ENCODE peak calls at places on chromosomes 5 and 9, in six cellular contexts. I is A549, R is endothelial cell of umbilical vein, S is GM12878, N is K562, F is HepG2. Q is an unnamed sample.

GRCh38 chr5:89299998-89300397 is 417.0 kb upstream of the MEF2C start:
- DNase-seq in I (no peak), R (no peak), S (no peak), N (no peak), F (no peak), Q (no peak)

GRCh38 chr9:88805217-88805943 is 185.9 kb upstream of the S1PR3 start:
- DNase-seq in I (no peak), R (no peak), S (no peak), N (no peak), F (no peak), Q (no peak)

GRCh38 chr9:136225748-136226679 is 19.6 kb downstream of the QSOX2 start:
- DNase-seq in I (peak; percentile 74), R (peak; percentile 42), S (peak; percentile 31), N (peak; percentile 71), F (peak; percentile 44), Q (peak; percentile 68)

GRCh38 chr9:114264806-114265550 is 57.9 kb upstream of the ORM1 start:
- DNase-seq in I (no peak), R (no peak), S (no peak), N (no peak), F (no peak), Q (no peak)

GRCh38 chr5:14547660-14548059 is 33.9 kb upstream of the OTULINL start:
- DNase-seq in I (no peak), R (no peak), S (no peak), N (no peak), F (no peak), Q (peak; percentile 61)

GRCh38 chr5:112417931-112418358 is 1.1 kb downstream of the EPB41L4A start:
- DNase-seq in I (no peak), R (peak; percentile 80), S (peak; percentile 11), N (no peak), F (no peak), Q (no peak)

GRCh38 chr9:73180373-73180772 is 28.7 kb downstream of the ANXA1 start:
- DNase-seq in I (no peak), R (no peak), S (no peak), N (no peak), F (no peak), Q (peak; percentile 24)

GRCh38 chr5:94691947-94692346 is 73.5 kb downstream of the SLF1 start:
- DNase-seq in I (peak; percentile 32), R (peak; percentile 42), S (no peak), N (no peak), F (peak; percentile 3), Q (peak; percentile 53)

GRCh38 chr5:126508962-126509279 is 85.7 kb downstream of the GRAMD2B start:
- DNase-seq in I (no peak), R (peak; percentile 29), S (no peak), N (no peak), F (no peak), Q (peak; percentile 85)

DNA sequence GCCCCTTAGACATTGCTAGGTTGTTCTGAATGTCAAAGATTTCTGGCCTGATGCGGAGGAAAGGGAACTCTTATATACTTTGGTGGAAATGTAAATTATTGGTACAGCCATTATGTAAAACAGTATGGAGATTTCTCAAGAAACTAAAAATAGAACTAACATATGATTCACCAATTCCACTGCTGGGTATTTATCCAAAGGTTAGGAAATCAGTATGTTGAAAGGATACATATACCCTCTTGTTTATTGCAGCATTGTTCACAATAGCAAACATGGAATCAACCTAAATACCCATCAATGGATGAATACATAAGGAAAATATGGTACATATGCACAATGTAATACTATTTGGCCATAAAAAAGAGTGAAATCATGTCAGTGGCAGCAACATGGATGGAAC is 31.8 kb downstream of the DMRT3 start:
- DNase-seq in I (no peak), R (no peak), S (no peak), N (no peak), F (no peak), Q (no peak)
- TF ChIP-seq MYC in I (no peak), R (no peak), S (no peak), N (no peak), F (no peak), Q (no peak)

DNA sequence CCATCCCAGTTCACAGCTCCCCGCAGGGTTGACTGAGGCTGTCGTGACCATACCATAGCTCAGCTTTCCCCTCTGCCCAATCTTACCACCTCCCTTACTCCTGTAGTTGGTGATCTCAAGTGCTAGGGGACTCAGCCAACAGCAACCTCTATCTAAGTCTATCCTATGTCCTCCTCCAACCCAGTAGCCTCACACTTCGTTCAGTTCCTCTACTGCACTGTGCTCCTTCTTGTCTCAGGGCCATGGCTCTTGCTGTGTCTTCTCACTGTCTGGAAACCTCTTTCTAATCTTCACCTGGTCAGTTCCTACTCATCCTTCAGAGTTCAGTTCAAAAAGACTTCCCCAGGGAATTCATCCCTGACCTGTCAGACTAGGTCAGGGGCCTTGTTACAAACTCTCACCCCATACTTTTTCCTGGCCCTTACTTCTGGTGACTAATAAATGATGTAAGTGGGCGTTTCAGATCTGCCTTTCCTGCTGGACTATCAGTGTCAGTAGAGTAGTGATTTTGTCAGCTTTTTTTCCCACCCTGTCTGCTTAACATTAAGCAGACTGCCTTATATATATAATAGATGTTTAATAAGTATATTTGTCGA is 53.6 kb upstream of the NR3C1 start:
- DNase-seq in I (peak; percentile 46), R (peak; percentile 44), S (no peak), N (no peak), F (no peak), Q (no peak)
- TF ChIP-seq MAX in I (no peak), R (no peak), S (no peak), N (no peak), F (no peak), Q (no peak)

GRCh38 chr9:127785933-127786772 is at the start of gene CDK9:
- DNase-seq in I (peak; percentile 94), R (peak; percentile 83), S (no peak), N (peak; percentile 87), F (peak; percentile 73), Q (peak; percentile 91)
- TF ChIP-seq POLR2A in I (peak; percentile 51), R (no peak), S (peak; percentile 83), N (peak; percentile 80), F (no peak), Q (peak; percentile 61)

DNA sequence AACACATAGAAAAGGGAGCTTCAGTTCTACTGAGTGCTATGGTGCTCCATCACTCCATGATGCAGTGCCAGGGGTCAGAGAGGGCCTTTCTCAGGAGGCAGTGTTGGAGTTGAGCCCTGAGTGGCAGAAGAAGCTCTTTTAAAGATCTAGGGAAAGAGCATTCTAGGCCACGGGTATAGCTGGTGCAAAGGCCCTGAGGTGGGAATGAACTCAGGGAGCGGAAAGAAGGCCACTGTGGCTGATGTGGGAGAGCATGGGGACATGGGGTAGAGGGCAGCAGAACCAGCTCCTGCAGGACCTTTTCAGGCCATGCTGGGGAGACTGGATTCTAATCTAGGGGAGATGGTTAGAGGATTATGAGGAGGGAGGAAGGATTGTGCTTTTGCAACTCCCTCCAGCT is 9.9 kb downstream of the PSD2 start:
- DNase-seq in I (no peak), R (no peak), S (no peak), N (no peak), F (no peak), Q (no peak)
- TF ChIP-seq MYC in I (no peak), R (no peak), S (no peak), N (no peak), F (no peak), Q (no peak)

GRCh38 chr5:156498226-156498965 is 171.4 kb downstream of the SGCD start:
- DNase-seq in I (no peak), R (no peak), S (no peak), N (no peak), F (no peak), Q (no peak)
- TF ChIP-seq MAX in I (no peak), R (no peak), S (no peak), N (no peak), F (no peak), Q (no peak)

DNA sequence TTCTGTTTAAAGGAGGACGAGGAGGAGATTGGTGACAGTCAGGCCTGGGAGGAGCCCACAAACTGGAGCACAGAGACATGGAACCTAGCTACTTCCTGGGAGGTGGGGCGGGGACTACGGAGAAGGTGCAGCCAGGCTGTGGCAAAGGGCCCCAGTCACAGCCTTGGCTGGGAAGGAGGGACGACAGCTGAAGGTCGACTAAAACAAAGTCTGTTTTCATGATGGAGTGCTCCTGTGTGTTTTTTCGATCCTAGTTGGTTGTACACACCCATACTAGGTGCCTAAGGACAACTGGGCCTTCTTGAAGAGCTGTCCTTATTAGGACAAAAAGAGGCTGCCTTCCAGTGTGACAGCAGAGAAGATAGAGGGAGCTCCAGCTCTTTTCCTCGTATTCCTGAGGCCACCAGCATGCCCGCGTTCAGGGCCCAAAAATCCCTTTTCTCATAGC is 2.9 kb downstream of the CCDC107 start:
- DNase-seq in I (peak; percentile 68), R (no peak), S (no peak), N (no peak), F (peak; percentile 54), Q (no peak)
- TF ChIP-seq POLR2A in I (no peak), R (no peak), S (peak; percentile 29), N (no peak), F (no peak), Q (no peak)

GRCh38 chr5:43627028-43627427 is 24.0 kb downstream of the NNT start:
- DNase-seq in I (peak; percentile 81), R (peak; percentile 48), S (no peak), N (peak; percentile 53), F (peak; percentile 70), Q (peak; percentile 78)
- TF ChIP-seq MYC in I (no peak), R (no peak), S (no peak), N (no peak), F (no peak), Q (no peak)

Q was measured in NB4.